ENCODE peak calls at places on chromosomes 16 and 17, in nine cellular contexts. One of them, this sample, is unnamed.

GRCh38 chr17:69672924-69673323 is 258.4 kb downstream of the MAP2K6 start:
- DNase-seq in lower lobe of right lung: no peak
- DNase-seq in SK-N-SH: no peak
- DNase-seq in left lung: no peak
- DNase-seq in spleen: no peak
- DNase-seq in body of pancreas: no peak
- DNase-seq in fibroblast of mammary gland: peak
- DNase-seq in upper lobe of right lung: no peak
- DNase-seq in fibroblast of villous mesenchyme: peak
- DNase-seq in this sample: peak

GRCh38 chr17:62627904-62628603 is 584 bp downstream of the MRC2 start:
- DNase-seq in SK-N-SH: peak
- DNase-seq in body of pancreas: no peak
- DNase-seq in lower lobe of right lung: peak
- DNase-seq in fibroblast of villous mesenchyme: peak
- DNase-seq in left lung: no peak
- DNase-seq in fibroblast of mammary gland: peak
- DNase-seq in spleen: no peak
- DNase-seq in upper lobe of right lung: peak
- DNase-seq in this sample: peak

GRCh38 chr16:20424129-20424866 is 15.0 kb downstream of the ACSM5 start:
- DNase-seq in spleen: no peak
- DNase-seq in fibroblast of mammary gland: no peak
- DNase-seq in body of pancreas: no peak
- DNase-seq in upper lobe of right lung: no peak
- DNase-seq in left lung: no peak
- DNase-seq in lower lobe of right lung: no peak
- DNase-seq in fibroblast of villous mesenchyme: no peak
- DNase-seq in SK-N-SH: no peak
- DNase-seq in this sample: no peak

GRCh38 chr17:29073520-29073919 is 30.6 kb downstream of the PIPOX start:
- DNase-seq in spleen: no peak
- DNase-seq in upper lobe of right lung: no peak
- DNase-seq in lower lobe of right lung: no peak
- DNase-seq in left lung: no peak
- DNase-seq in body of pancreas: no peak
- DNase-seq in fibroblast of mammary gland: no peak
- DNase-seq in SK-N-SH: no peak
- DNase-seq in fibroblast of villous mesenchyme: no peak
- DNase-seq in this sample: no peak

GRCh38 chr16:70705056-70705455 is 19.2 kb upstream of the MTSS2 start:
- DNase-seq in upper lobe of right lung: no peak
- DNase-seq in fibroblast of villous mesenchyme: no peak
- DNase-seq in lower lobe of right lung: no peak
- DNase-seq in left lung: no peak
- DNase-seq in SK-N-SH: no peak
- DNase-seq in body of pancreas: no peak
- DNase-seq in fibroblast of mammary gland: peak
- DNase-seq in spleen: no peak
- DNase-seq in this sample: no peak

GRCh38 chr17:71180801-71181385 is 939.9 kb upstream of the SOX9 start:
- DNase-seq in SK-N-SH: peak
- DNase-seq in upper lobe of right lung: no peak
- DNase-seq in lower lobe of right lung: no peak
- DNase-seq in body of pancreas: peak
- DNase-seq in spleen: no peak
- DNase-seq in left lung: no peak
- DNase-seq in fibroblast of villous mesenchyme: peak
- DNase-seq in fibroblast of mammary gland: peak
- DNase-seq in this sample: peak

GRCh38 chr17:82737981-82738877 is 2.8 kb downstream of the FN3K start:
- DNase-seq in fibroblast of mammary gland: peak
- DNase-seq in SK-N-SH: no peak
- DNase-seq in fibroblast of villous mesenchyme: peak
- DNase-seq in left lung: peak
- DNase-seq in lower lobe of right lung: peak
- DNase-seq in body of pancreas: peak
- DNase-seq in upper lobe of right lung: peak
- DNase-seq in spleen: no peak
- DNase-seq in this sample: no peak

GRCh38 chr17:75317671-75318070 is 28.4 kb upstream of the SLC25A19 start:
- DNase-seq in spleen: peak
- DNase-seq in SK-N-SH: no peak
- DNase-seq in lower lobe of right lung: no peak
- DNase-seq in body of pancreas: peak
- DNase-seq in left lung: peak
- DNase-seq in fibroblast of mammary gland: no peak
- DNase-seq in upper lobe of right lung: no peak
- DNase-seq in fibroblast of villous mesenchyme: no peak
- DNase-seq in this sample: no peak

GRCh38 chr17:32985357-32985756 is 6.3 kb upstream of the SPACA3 start:
- DNase-seq in upper lobe of right lung: no peak
- DNase-seq in fibroblast of villous mesenchyme: no peak
- DNase-seq in lower lobe of right lung: no peak
- DNase-seq in fibroblast of mammary gland: no peak
- DNase-seq in body of pancreas: no peak
- DNase-seq in left lung: no peak
- DNase-seq in spleen: no peak
- DNase-seq in SK-N-SH: no peak
- DNase-seq in this sample: no peak

GRCh38 chr17:73980517-73980916 is 223.0 kb upstream of the RPL38 start:
- DNase-seq in lower lobe of right lung: no peak
- DNase-seq in fibroblast of villous mesenchyme: no peak
- DNase-seq in SK-N-SH: no peak
- DNase-seq in spleen: no peak
- DNase-seq in upper lobe of right lung: no peak
- DNase-seq in fibroblast of mammary gland: no peak
- DNase-seq in body of pancreas: no peak
- DNase-seq in left lung: no peak
- DNase-seq in this sample: no peak

DNA sequence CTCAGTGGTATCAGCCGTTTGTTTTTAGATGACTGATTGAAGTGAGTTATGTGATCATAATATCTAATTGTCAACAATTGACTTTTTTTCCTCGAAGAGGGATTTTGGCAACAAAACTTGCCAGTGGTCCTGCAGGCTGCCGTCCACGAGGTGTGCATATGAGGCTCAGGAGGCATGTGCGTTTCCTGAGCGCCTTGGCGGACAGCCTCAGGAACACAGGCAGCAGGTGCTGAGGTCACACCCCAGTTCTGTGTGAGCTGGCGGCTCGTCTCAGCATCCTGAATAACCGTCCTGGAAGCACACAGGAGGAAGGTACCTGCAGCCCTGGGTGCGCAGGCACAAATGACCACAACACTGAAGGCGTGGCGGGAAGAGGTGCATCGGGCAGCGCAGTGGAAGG is 11.7 kb downstream of the SPG7 start:
- DNase-seq in body of pancreas: no peak
- DNase-seq in fibroblast of villous mesenchyme: no peak
- DNase-seq in SK-N-SH: no peak
- DNase-seq in fibroblast of mammary gland: no peak
- DNase-seq in upper lobe of right lung: no peak
- DNase-seq in spleen: no peak
- DNase-seq in left lung: no peak
- DNase-seq in lower lobe of right lung: no peak
- DNase-seq in this sample: no peak
- H3K4me3 ChIP-seq in body of pancreas: no peak
- H3K4me3 ChIP-seq in fibroblast of villous mesenchyme: no peak
- H3K4me3 ChIP-seq in SK-N-SH: no peak
- H3K4me3 ChIP-seq in fibroblast of mammary gland: no peak
- H3K4me3 ChIP-seq in upper lobe of right lung: no peak
- H3K4me3 ChIP-seq in spleen: no peak
- H3K4me3 ChIP-seq in left lung: no peak
- H3K4me3 ChIP-seq in lower lobe of right lung: no peak
- H3K4me3 ChIP-seq in this sample: no peak

DNA sequence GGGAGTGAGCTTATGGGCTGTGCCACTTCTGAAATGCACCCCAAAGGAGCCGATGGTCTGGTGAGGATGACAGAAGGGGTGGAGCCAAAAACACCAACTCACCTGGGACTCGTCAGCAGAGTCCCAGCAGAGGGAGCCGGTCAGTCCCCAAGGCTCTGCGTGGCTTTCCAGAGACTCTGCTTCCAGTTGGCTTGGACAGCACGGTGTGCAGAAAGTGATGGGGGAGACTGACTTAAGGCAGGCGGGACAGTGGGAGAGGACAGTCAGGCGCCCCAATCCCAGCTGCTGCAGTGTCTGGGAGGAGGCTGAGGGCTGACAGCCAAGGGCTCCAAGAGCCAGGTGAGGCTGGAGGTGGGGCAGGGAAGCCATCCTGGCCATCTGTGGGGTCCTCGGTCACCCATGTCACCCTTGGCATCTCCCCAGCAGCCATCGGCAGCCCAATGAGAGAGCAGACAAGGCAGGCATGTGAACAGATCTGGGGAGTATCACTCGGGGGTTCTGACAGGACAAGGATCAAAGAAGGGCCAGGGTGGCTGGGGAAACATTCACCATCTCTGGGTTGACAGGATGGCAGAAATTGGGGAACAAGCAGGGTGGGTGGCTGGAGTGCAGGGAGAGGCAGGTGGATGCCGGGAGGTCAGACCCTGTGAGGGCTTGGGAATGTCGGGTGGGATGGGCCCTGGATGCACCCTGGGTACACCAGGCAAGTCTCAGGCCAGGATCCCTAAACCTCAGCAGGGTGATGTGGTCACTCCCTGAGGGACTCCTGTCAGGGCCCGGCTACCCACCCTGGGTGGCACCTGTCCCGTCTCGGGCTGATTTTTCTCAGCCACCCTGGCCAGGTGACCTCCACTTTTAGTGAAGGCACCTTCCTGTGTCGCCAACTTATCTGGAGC is 8.9 kb upstream of the KRTAP17-1 start:
- DNase-seq in SK-N-SH: no peak
- DNase-seq in upper lobe of right lung: no peak
- DNase-seq in lower lobe of right lung: no peak
- DNase-seq in spleen: no peak
- DNase-seq in body of pancreas: peak
- DNase-seq in left lung: no peak
- DNase-seq in fibroblast of mammary gland: peak
- DNase-seq in fibroblast of villous mesenchyme: peak
- DNase-seq in this sample: peak
- TF ChIP-seq CTCF in SK-N-SH: peak
- TF ChIP-seq CTCF in upper lobe of right lung: peak
- TF ChIP-seq CTCF in lower lobe of right lung: peak
- TF ChIP-seq CTCF in spleen: no peak
- TF ChIP-seq CTCF in body of pancreas: no peak
- TF ChIP-seq CTCF in left lung: no peak
- TF ChIP-seq CTCF in fibroblast of mammary gland: peak
- TF ChIP-seq CTCF in fibroblast of villous mesenchyme: peak
- TF ChIP-seq CTCF in this sample: peak

GRCh38 chr16:58591083-58591482 is 38.5 kb downstream of the CNOT1 start:
- DNase-seq in left lung: no peak
- DNase-seq in body of pancreas: no peak
- DNase-seq in SK-N-SH: no peak
- DNase-seq in spleen: no peak
- DNase-seq in fibroblast of villous mesenchyme: no peak
- DNase-seq in lower lobe of right lung: no peak
- DNase-seq in fibroblast of mammary gland: no peak
- DNase-seq in upper lobe of right lung: no peak
- DNase-seq in this sample: no peak
- H3K4me3 ChIP-seq in left lung: no peak
- H3K4me3 ChIP-seq in body of pancreas: no peak
- H3K4me3 ChIP-seq in SK-N-SH: no peak
- H3K4me3 ChIP-seq in spleen: no peak
- H3K4me3 ChIP-seq in fibroblast of villous mesenchyme: no peak
- H3K4me3 ChIP-seq in lower lobe of right lung: no peak
- H3K4me3 ChIP-seq in fibroblast of mammary gland: no peak
- H3K4me3 ChIP-seq in upper lobe of right lung: no peak
- H3K4me3 ChIP-seq in this sample: no peak

GRCh38 chr17:27455914-27456680 is at the start of gene KSR1:
- DNase-seq in fibroblast of villous mesenchyme: peak
- DNase-seq in body of pancreas: peak
- DNase-seq in left lung: peak
- DNase-seq in spleen: peak
- DNase-seq in SK-N-SH: peak
- DNase-seq in fibroblast of mammary gland: peak
- DNase-seq in lower lobe of right lung: peak
- DNase-seq in upper lobe of right lung: peak
- DNase-seq in this sample: peak
- TF ChIP-seq CTCF in fibroblast of villous mesenchyme: peak
- TF ChIP-seq CTCF in body of pancreas: no peak
- TF ChIP-seq CTCF in left lung: no peak
- TF ChIP-seq CTCF in spleen: peak
- TF ChIP-seq CTCF in SK-N-SH: peak
- TF ChIP-seq CTCF in fibroblast of mammary gland: no peak
- TF ChIP-seq CTCF in lower lobe of right lung: peak
- TF ChIP-seq CTCF in upper lobe of right lung: peak
- TF ChIP-seq CTCF in this sample: peak

DNA sequence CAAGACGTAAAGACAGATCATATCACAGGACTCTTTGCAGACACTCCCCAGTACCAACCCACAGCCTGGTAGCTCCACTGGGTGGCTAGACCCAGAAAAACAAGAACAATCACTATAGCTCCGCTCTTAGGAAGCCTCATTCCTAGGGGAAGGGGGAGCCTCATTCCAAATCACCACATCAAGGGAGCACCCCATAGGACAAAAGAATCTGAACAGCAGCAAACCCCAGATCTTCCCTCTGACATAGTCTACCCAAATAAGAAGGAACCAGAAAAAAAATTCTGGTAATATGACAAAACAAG is 237.8 kb downstream of the CEP112 start:
- DNase-seq in body of pancreas: no peak
- DNase-seq in fibroblast of mammary gland: no peak
- DNase-seq in spleen: no peak
- DNase-seq in left lung: no peak
- DNase-seq in fibroblast of villous mesenchyme: no peak
- DNase-seq in SK-N-SH: no peak
- DNase-seq in upper lobe of right lung: no peak
- DNase-seq in lower lobe of right lung: no peak
- DNase-seq in this sample: peak
- H3K4me3 ChIP-seq in body of pancreas: no peak
- H3K4me3 ChIP-seq in fibroblast of mammary gland: no peak
- H3K4me3 ChIP-seq in spleen: no peak
- H3K4me3 ChIP-seq in left lung: no peak
- H3K4me3 ChIP-seq in fibroblast of villous mesenchyme: no peak
- H3K4me3 ChIP-seq in SK-N-SH: no peak
- H3K4me3 ChIP-seq in upper lobe of right lung: no peak
- H3K4me3 ChIP-seq in lower lobe of right lung: no peak
- H3K4me3 ChIP-seq in this sample: no peak

GRCh38 chr16:979859-980594 is 1.5 kb upstream of the SOX8 start:
- DNase-seq in upper lobe of right lung: no peak
- DNase-seq in body of pancreas: no peak
- DNase-seq in fibroblast of villous mesenchyme: no peak
- DNase-seq in SK-N-SH: peak
- DNase-seq in spleen: no peak
- DNase-seq in lower lobe of right lung: no peak
- DNase-seq in fibroblast of mammary gland: no peak
- DNase-seq in left lung: no peak
- DNase-seq in this sample: no peak
- TF ChIP-seq CTCF in upper lobe of right lung: no peak
- TF ChIP-seq CTCF in body of pancreas: no peak
- TF ChIP-seq CTCF in fibroblast of villous mesenchyme: no peak
- TF ChIP-seq CTCF in SK-N-SH: no peak
- TF ChIP-seq CTCF in spleen: no peak
- TF ChIP-seq CTCF in lower lobe of right lung: no peak
- TF ChIP-seq CTCF in fibroblast of mammary gland: no peak
- TF ChIP-seq CTCF in left lung: no peak
- TF ChIP-seq CTCF in this sample: no peak